ENCODE peak calls at places on chromosomes 16 and 17, in six cellular contexts. F is A549, G is HepG2, N is endothelial cell of umbilical vein, I is GM12878, M is K562. W is an unnamed sample.

GRCh38 chr17:5826384-5826783 is 242.1 kb upstream of the NLRP1 start:
- DNase-seq in F (no peak), G (no peak), N (peak), I (no peak), M (no peak), W (no peak)

GRCh38 chr17:34259151-34259550 is 4.1 kb downstream of the CCL2 start:
- DNase-seq in F (no peak), G (no peak), N (peak), I (no peak), M (no peak), W (no peak)

GRCh38 chr17:35612924-35613521 is 25.9 kb downstream of the AP2B1 start:
- DNase-seq in F (no peak), G (peak), N (peak), I (no peak), M (peak), W (peak)

GRCh38 chr17:29566473-29567361 is at the start of gene ABHD15:
- DNase-seq in F (peak), G (peak), N (peak), I (no peak), M (no peak), W (peak)

GRCh38 chr16:4465977-4466779 is 8.2 kb downstream of the NMRAL1 start:
- DNase-seq in F (no peak), G (no peak), N (no peak), I (no peak), M (no peak), W (no peak)

GRCh38 chr16:29023279-29024278 is 38.7 kb downstream of the LAT start:
- DNase-seq in F (no peak), G (no peak), N (no peak), I (no peak), M (no peak), W (peak)

GRCh38 chr17:73770115-73770848 is 126.0 kb upstream of the SDK2 start:
- DNase-seq in F (peak), G (no peak), N (no peak), I (no peak), M (no peak), W (no peak)

GRCh38 chr16:28264656-28265055 is 27.7 kb upstream of the SBK1 start:
- DNase-seq in F (no peak), G (no peak), N (no peak), I (no peak), M (peak), W (peak)

GRCh38 chr17:80475949-80476876 is at the start of gene NPTX1:
- DNase-seq in F (no peak), G (no peak), N (peak), I (no peak), M (peak), W (no peak)

GRCh38 chr17:63881935-63882601 is at the start of gene GH2:
- DNase-seq in F (peak), G (peak), N (peak), I (no peak), M (peak), W (peak)

GRCh38 chr16:88287219-88287618 is 95.5 kb upstream of the ZNF469 start:
- DNase-seq in F (no peak), G (peak), N (no peak), I (no peak), M (peak), W (peak)

GRCh38 chr17:45001310-45001709 is 33.2 kb upstream of the C1QL1 start:
- DNase-seq in F (no peak), G (no peak), N (no peak), I (no peak), M (no peak), W (no peak)

GRCh38 chr16:72989203-72989991 is 58.5 kb downstream of the ZFHX3 start:
- DNase-seq in F (no peak), G (no peak), N (peak), I (no peak), M (no peak), W (no peak)

GRCh38 chr17:1179635-1180433 is at the start of gene ABR:
- DNase-seq in F (peak), G (no peak), N (peak), I (no peak), M (peak), W (no peak)

GRCh38 chr16:2926660-2927646 is 15.2 kb downstream of the FLYWCH1 start:
- DNase-seq in F (peak), G (peak), N (peak), I (no peak), M (peak), W (peak)

GRCh38 chr17:38897176-38897575 is 27.3 kb downstream of the LASP1 start:
- DNase-seq in F (no peak), G (no peak), N (no peak), I (no peak), M (no peak), W (no peak)

GRCh38 chr16:87178977-87179376 is 138.2 kb downstream of the C16orf95 start:
- DNase-seq in F (no peak), G (no peak), N (peak), I (no peak), M (no peak), W (no peak)

GRCh38 chr16:53913082-53913870 is 209.3 kb downstream of the FTO start:
- DNase-seq in F (no peak), G (no peak), N (no peak), I (no peak), M (no peak), W (no peak)

GRCh38 chr16:57025941-57026777 is 36.8 kb downstream of the NLRC5 start:
- DNase-seq in F (no peak), G (no peak), N (no peak), I (no peak), M (no peak), W (no peak)

GRCh38 chr17:82888583-82889495 is 49.0 kb upstream of the ZNF750 start:
- DNase-seq in F (no peak), G (peak), N (no peak), I (no peak), M (no peak), W (no peak)

GRCh38 chr17:39652635-39653315 is 12.4 kb upstream of the TCAP start:
- DNase-seq in F (no peak), G (peak), N (peak), I (no peak), M (no peak), W (no peak)

GRCh38 chr17:82010575-82011525 is 11.8 kb downstream of the CENPX start:
- DNase-seq in F (no peak), G (no peak), N (no peak), I (no peak), M (no peak), W (no peak)

GRCh38 chr17:47802341-47803022 is 19.1 kb downstream of the OSBPL7 start:
- DNase-seq in F (peak), G (peak), N (peak), I (no peak), M (peak), W (peak)

GRCh38 chr16:86576591-86577313 is 1.6 kb upstream of the FOXL1 start:
- DNase-seq in F (no peak), G (no peak), N (no peak), I (no peak), M (peak), W (no peak)

GRCh38 chr17:55510986-55511721 is at the start of gene SMIM36:
- DNase-seq in F (no peak), G (no peak), N (no peak), I (no peak), M (no peak), W (no peak)

GRCh38 chr16:87954361-87954760 is 3.1 kb downstream of the BANP start:
- DNase-seq in F (no peak), G (no peak), N (no peak), I (no peak), M (no peak), W (no peak)

GRCh38 chr17:30299000-30299399 is 7.3 kb upstream of the BLMH start:
- DNase-seq in F (no peak), G (no peak), N (peak), I (no peak), M (no peak), W (no peak)

GRCh38 chr17:60386475-60387058 is 5.4 kb downstream of the USP32 start:
- DNase-seq in F (no peak), G (no peak), N (no peak), I (no peak), M (no peak), W (no peak)

GRCh38 chr17:27293359-27293897 is 486 bp upstream of the WSB1 start:
- DNase-seq in F (no peak), G (no peak), N (no peak), I (no peak), M (peak), W (no peak)

GRCh38 chr16:27611340-27611739 is 61.4 kb downstream of the KATNIP start:
- DNase-seq in F (no peak), G (no peak), N (no peak), I (no peak), M (no peak), W (no peak)

GRCh38 chr17:19728114-19728495 is 11.7 kb upstream of the SLC47A2 start:
- DNase-seq in F (no peak), G (peak), N (peak), I (no peak), M (no peak), W (no peak)

GRCh38 chr16:15034266-15035162 is 21.4 kb downstream of the NTAN1 start:
- DNase-seq in F (no peak), G (no peak), N (peak), I (no peak), M (no peak), W (no peak)

GRCh38 chr16:85728879-85729278 is 22.0 kb downstream of the C16orf74 start:
- DNase-seq in F (no peak), G (no peak), N (no peak), I (no peak), M (peak), W (peak)

DNA sequence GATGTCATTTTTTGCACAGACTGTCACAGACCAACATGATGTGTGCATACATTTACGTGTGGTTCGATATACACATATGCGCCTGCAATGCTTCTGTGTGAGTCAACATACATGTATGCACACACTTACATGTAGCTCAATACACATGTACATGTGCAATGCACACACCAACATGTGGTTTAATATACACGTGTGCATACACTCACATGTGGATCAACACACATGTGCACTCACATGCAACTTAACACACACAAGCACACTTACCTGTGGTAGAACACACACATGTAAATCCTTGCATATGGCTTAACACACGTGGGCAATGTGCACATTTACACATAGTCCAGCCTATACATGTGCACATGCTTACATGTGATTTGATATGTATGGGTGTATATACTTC is 97.5 kb downstream of the CYLD start:
- DNase-seq in F (no peak), G (no peak), N (no peak), I (no peak), M (no peak), W (no peak)
- TF ChIP-seq CTCF in F (no peak), G (no peak), N (no peak), I (no peak), M (no peak), W (no peak)

GRCh38 chr17:75855310-75856061 is at the start of gene WBP2:
- DNase-seq in F (peak), G (peak), N (peak), I (peak), M (peak), W (peak)
- TF ChIP-seq POLR2A in F (peak), G (peak), N (peak), I (peak), M (peak), W (peak)

GRCh38 chr16:75337430-75337829 is 86.0 kb upstream of the BCAR1 start:
- DNase-seq in F (no peak), G (no peak), N (no peak), I (no peak), M (no peak), W (no peak)

GRCh38 chr16:75345711-75346110 is 87.6 kb downstream of the CFDP1 start:
- DNase-seq in F (no peak), G (no peak), N (no peak), I (no peak), M (no peak), W (no peak)

GRCh38 chr16:75340715-75341500 is 89.5 kb upstream of the BCAR1 start:
- DNase-seq in F (no peak), G (no peak), N (peak), I (no peak), M (no peak), W (no peak)

GRCh38 chr16:75343311-75343710 is 90.0 kb downstream of the CFDP1 start:
- DNase-seq in F (no peak), G (no peak), N (peak), I (no peak), M (no peak), W (no peak)

GRCh38 chr16:75341934-75342811 is 90.7 kb upstream of the BCAR1 start:
- DNase-seq in F (no peak), G (no peak), N (peak), I (no peak), M (no peak), W (no peak)
- TF ChIP-seq MYC in F (no peak), G (no peak), N (peak), I (no peak), M (no peak), W (no peak)

DNA sequence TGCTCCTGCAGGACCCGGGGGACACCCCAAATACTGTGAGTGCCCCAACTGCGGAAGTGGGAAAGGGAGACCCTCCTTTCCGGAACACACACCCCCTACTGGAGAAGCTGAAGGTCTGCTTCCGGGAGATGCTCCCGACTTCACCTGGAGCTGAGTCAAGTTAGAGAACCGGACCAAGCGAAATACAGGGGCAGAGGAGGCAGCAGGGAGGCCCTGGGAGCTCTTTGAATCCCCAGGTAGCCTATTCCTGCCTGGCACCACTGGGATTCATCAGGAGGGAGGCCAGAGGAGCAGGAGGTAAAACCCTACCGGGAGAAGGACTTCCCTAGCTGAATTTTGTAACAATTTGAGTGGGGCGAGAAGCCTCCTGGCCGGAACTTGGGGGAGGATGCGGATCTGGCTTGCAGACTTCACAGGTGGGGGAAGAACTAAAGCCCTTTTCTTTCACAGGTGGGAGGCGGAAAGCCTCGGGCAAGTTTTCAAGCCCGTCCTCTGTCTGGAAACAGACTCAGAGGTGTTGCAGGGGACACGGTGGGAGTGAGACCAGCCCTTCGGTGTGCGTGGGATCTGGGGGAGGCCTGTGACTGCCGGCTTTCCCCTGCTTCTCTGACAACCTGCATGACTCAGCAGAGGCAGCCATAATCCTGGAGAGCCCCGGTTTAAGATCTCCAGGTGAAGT is 22.4 kb upstream of the TEKT1 start:
- DNase-seq in F (peak), G (peak), N (no peak), I (no peak), M (no peak), W (no peak)
- TF ChIP-seq CTCF in F (peak), G (peak), N (no peak), I (peak), M (peak), W (no peak)

DNA sequence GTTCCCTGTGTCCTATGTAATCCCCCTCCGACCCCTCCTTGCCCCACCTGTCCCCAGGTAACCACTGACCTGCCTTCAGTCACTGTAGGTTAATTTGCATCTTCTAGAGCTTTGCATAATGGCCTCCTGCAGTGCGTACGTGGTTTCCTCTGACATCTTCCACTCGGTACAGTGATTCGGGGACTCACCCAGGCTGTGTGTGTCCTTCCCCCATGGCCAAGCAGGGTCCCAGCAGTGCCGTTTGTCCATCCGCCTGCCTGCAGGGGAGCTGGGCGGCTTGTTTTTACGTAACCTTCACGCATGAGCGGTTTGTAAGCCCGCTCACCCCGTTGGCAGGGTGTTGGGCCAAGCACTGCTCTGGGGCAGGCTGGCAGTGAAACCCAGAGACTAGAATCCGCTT is 7.9 kb downstream of the MAPK8IP3 start:
- DNase-seq in F (no peak), G (no peak), N (no peak), I (peak), M (no peak), W (no peak)
- TF ChIP-seq POLR2A in F (no peak), G (no peak), N (no peak), I (peak), M (no peak), W (no peak)

GRCh38 chr16:11557811-11558210 is 28.9 kb downstream of the LITAF start:
- DNase-seq in F (no peak), G (no peak), N (no peak), I (no peak), M (no peak), W (no peak)
- TF ChIP-seq MYC in F (no peak), G (no peak), N (no peak), I (no peak), M (no peak), W (no peak)

W was measured in NB4.